ENCODE peak calls at places on chromosomes 11 and 22, in five cellular contexts. Z, U, F, H and O are unnamed samples.

GRCh38 chr11:103842795-103843194 is 193.6 kb upstream of the DDI1 start:
- DNase-seq in Z (peak; percentile 72), U (no peak), F (peak; percentile 15), H (no peak), O (peak; percentile 38)

GRCh38 chr11:116478205-116478604 is 294.6 kb downstream of the BUD13 start:
- DNase-seq in Z (no peak), U (no peak), F (no peak), H (no peak), O (no peak)

GRCh38 chr11:130003717-130004001 is 1.0 kb upstream of the PRDM10 start:
- DNase-seq in Z (no peak), U (no peak), F (no peak), H (no peak), O (no peak)

GRCh38 chr22:44440224-44441160 is 57.5 kb downstream of the RTL6 start:
- DNase-seq in Z (no peak), U (no peak), F (no peak), H (no peak), O (no peak)

GRCh38 chr11:71934213-71934612 is 5.4 kb downstream of the RNF121 start:
- DNase-seq in Z (no peak), U (no peak), F (no peak), H (no peak), O (no peak)

GRCh38 chr11:77287615-77288273 is 13.7 kb downstream of the GDPD4 start:
- DNase-seq in Z (peak; percentile 93), U (no peak), F (peak; percentile 62), H (no peak), O (no peak)

GRCh38 chr22:28950567-28951411 is 67.4 kb downstream of the ZNRF3 start:
- DNase-seq in Z (no peak), U (no peak), F (no peak), H (no peak), O (peak; percentile 26)

GRCh38 chr11:133809525-133810178 is 35.7 kb downstream of the SPATA19 start:
- DNase-seq in Z (no peak), U (peak; percentile 7), F (peak; percentile 74), H (no peak), O (peak; percentile 66)

GRCh38 chr11:20154381-20154780 is 5.9 kb downstream of the DBX1 start:
- DNase-seq in Z (no peak), U (no peak), F (peak; percentile 46), H (no peak), O (peak; percentile 53)

GRCh38 chr11:118050208-118050891 is 26.5 kb upstream of the TMPRSS4 start:
- DNase-seq in Z (no peak), U (no peak), F (no peak), H (no peak), O (no peak)

GRCh38 chr11:27700351-27701261 is at the start of gene BDNF:
- DNase-seq in Z (peak; percentile 73), U (no peak), F (peak; percentile 53), H (peak; percentile 11), O (peak; percentile 13)

GRCh38 chr11:82683029-82683428 is 50.6 kb downstream of the FAM181B start:
- DNase-seq in Z (no peak), U (no peak), F (no peak), H (no peak), O (peak; percentile 12)

GRCh38 chr22:27801197-27801615 is 350 bp downstream of the MN1 start:
- DNase-seq in Z (peak; percentile 67), U (no peak), F (peak; percentile 41), H (no peak), O (no peak)

GRCh38 chr11:31649129-31649528 is 139.6 kb downstream of the ELP4 start:
- DNase-seq in Z (no peak), U (no peak), F (no peak), H (no peak), O (no peak)

GRCh38 chr22:27663812-27664211 is 137.7 kb downstream of the MN1 start:
- DNase-seq in Z (no peak), U (no peak), F (no peak), H (no peak), O (no peak)